ENCODE peak calls at places on chromosomes 4 and X, in six cellular contexts. One of them, this sample, is unnamed.

GRCh38 chrX:134542485-134542884 is 82.5 kb downstream of the HPRT1 start:
- DNase-seq in mesenteric fat pad: no peak
- DNase-seq in left cardiac atrium: no peak
- DNase-seq in ACHN: peak
- DNase-seq in mammary epithelial cell: peak
- DNase-seq in KBM-7: peak
- DNase-seq in this sample: no peak

GRCh38 chr4:1557221-1557597 is 126.9 kb downstream of the FAM53A start:
- DNase-seq in mesenteric fat pad: no peak
- DNase-seq in ACHN: no peak
- DNase-seq in KBM-7: no peak
- DNase-seq in left cardiac atrium: no peak
- DNase-seq in mammary epithelial cell: no peak
- DNase-seq in this sample: no peak

GRCh38 chrX:36908801-36909403 is 99.3 kb upstream of the FAM47C start:
- DNase-seq in mesenteric fat pad: no peak
- DNase-seq in ACHN: peak
- DNase-seq in left cardiac atrium: no peak
- DNase-seq in KBM-7: peak
- DNase-seq in mammary epithelial cell: peak
- DNase-seq in this sample: peak

GRCh38 chrX:39205467-39205866 is 404.2 kb downstream of the MID1IP1 start:
- DNase-seq in left cardiac atrium: no peak
- DNase-seq in mesenteric fat pad: no peak
- DNase-seq in mammary epithelial cell: no peak
- DNase-seq in KBM-7: no peak
- DNase-seq in ACHN: no peak
- DNase-seq in this sample: no peak

GRCh38 chr4:144648042-144648441 is 2.1 kb downstream of the HHIP start:
- DNase-seq in KBM-7: no peak
- DNase-seq in mammary epithelial cell: no peak
- DNase-seq in ACHN: no peak
- DNase-seq in left cardiac atrium: no peak
- DNase-seq in mesenteric fat pad: no peak
- DNase-seq in this sample: peak

GRCh38 chrX:120719622-120720021 is 89.8 kb upstream of the C1GALT1C1 start:
- DNase-seq in mesenteric fat pad: no peak
- DNase-seq in left cardiac atrium: no peak
- DNase-seq in ACHN: no peak
- DNase-seq in KBM-7: no peak
- DNase-seq in mammary epithelial cell: no peak
- DNase-seq in this sample: no peak

GRCh38 chr4:43089730-43090129 is 197.2 kb downstream of the GRXCR1 start:
- DNase-seq in left cardiac atrium: no peak
- DNase-seq in ACHN: no peak
- DNase-seq in KBM-7: no peak
- DNase-seq in mesenteric fat pad: no peak
- DNase-seq in mammary epithelial cell: peak
- DNase-seq in this sample: no peak

GRCh38 chr4:109665783-109666455 is 37.3 kb downstream of the CASP6 start:
- DNase-seq in KBM-7: no peak
- DNase-seq in left cardiac atrium: no peak
- DNase-seq in mammary epithelial cell: no peak
- DNase-seq in ACHN: no peak
- DNase-seq in mesenteric fat pad: no peak
- DNase-seq in this sample: no peak

GRCh38 chr4:51909236-51909703 is 66.3 kb downstream of the DCUN1D4 start:
- DNase-seq in mesenteric fat pad: no peak
- DNase-seq in KBM-7: no peak
- DNase-seq in left cardiac atrium: no peak
- DNase-seq in mammary epithelial cell: no peak
- DNase-seq in ACHN: no peak
- DNase-seq in this sample: no peak

GRCh38 chrX:140765043-140765784 is 55.7 kb downstream of the LINC00632 start:
- DNase-seq in mammary epithelial cell: no peak
- DNase-seq in KBM-7: no peak
- DNase-seq in left cardiac atrium: peak
- DNase-seq in mesenteric fat pad: no peak
- DNase-seq in ACHN: no peak
- DNase-seq in this sample: peak

GRCh38 chr4:159269143-159269542 is 166.3 kb downstream of the RAPGEF2 start:
- DNase-seq in mammary epithelial cell: no peak
- DNase-seq in ACHN: peak
- DNase-seq in KBM-7: no peak
- DNase-seq in mesenteric fat pad: no peak
- DNase-seq in left cardiac atrium: no peak
- DNase-seq in this sample: peak

GRCh38 chr4:57719451-57719850 is 609.3 kb upstream of the IGFBP7 start:
- DNase-seq in left cardiac atrium: no peak
- DNase-seq in KBM-7: no peak
- DNase-seq in mesenteric fat pad: no peak
- DNase-seq in mammary epithelial cell: no peak
- DNase-seq in ACHN: no peak
- DNase-seq in this sample: no peak

GRCh38 chrX:19981987-19982386 is 8.9 kb downstream of the BCLAF3 start:
- DNase-seq in KBM-7: no peak
- DNase-seq in left cardiac atrium: no peak
- DNase-seq in mammary epithelial cell: no peak
- DNase-seq in mesenteric fat pad: no peak
- DNase-seq in ACHN: no peak
- DNase-seq in this sample: no peak

GRCh38 chrX:1378306-1378758 is 13.6 kb downstream of the SLC25A6 start:
- DNase-seq in mesenteric fat pad: no peak
- DNase-seq in left cardiac atrium: no peak
- DNase-seq in mammary epithelial cell: no peak
- DNase-seq in KBM-7: no peak
- DNase-seq in ACHN: no peak
- DNase-seq in this sample: no peak

GRCh38 chrX:126701380-126701779 is 118.1 kb upstream of the PRR32 start:
- DNase-seq in ACHN: no peak
- DNase-seq in mesenteric fat pad: no peak
- DNase-seq in KBM-7: no peak
- DNase-seq in left cardiac atrium: no peak
- DNase-seq in mammary epithelial cell: no peak
- DNase-seq in this sample: no peak

GRCh38 chr4:113958766-113959540 is 20.5 kb downstream of the ARSJ start:
- DNase-seq in ACHN: peak
- DNase-seq in left cardiac atrium: no peak
- DNase-seq in mammary epithelial cell: peak
- DNase-seq in mesenteric fat pad: no peak
- DNase-seq in KBM-7: no peak
- DNase-seq in this sample: no peak

GRCh38 chrX:85052636-85053343 is 49.1 kb downstream of the APOOL start:
- DNase-seq in mammary epithelial cell: peak
- DNase-seq in left cardiac atrium: no peak
- DNase-seq in ACHN: peak
- DNase-seq in KBM-7: peak
- DNase-seq in mesenteric fat pad: no peak
- DNase-seq in this sample: peak

GRCh38 chrX:70052895-70053615 is 3.3 kb upstream of the AWAT2 start:
- DNase-seq in mammary epithelial cell: no peak
- DNase-seq in mesenteric fat pad: peak
- DNase-seq in ACHN: no peak
- DNase-seq in left cardiac atrium: no peak
- DNase-seq in KBM-7: no peak
- DNase-seq in this sample: no peak

GRCh38 chrX:42515939-42516338 is 262.0 kb downstream of the PPP1R2C start:
- DNase-seq in mammary epithelial cell: peak
- DNase-seq in KBM-7: no peak
- DNase-seq in mesenteric fat pad: no peak
- DNase-seq in left cardiac atrium: no peak
- DNase-seq in ACHN: no peak
- DNase-seq in this sample: no peak

GRCh38 chr4:123415977-123416376 is 19.4 kb downstream of the SPRY1 start:
- DNase-seq in mammary epithelial cell: peak
- DNase-seq in mesenteric fat pad: no peak
- DNase-seq in ACHN: no peak
- DNase-seq in left cardiac atrium: no peak
- DNase-seq in KBM-7: peak
- DNase-seq in this sample: no peak

GRCh38 chr4:174538123-174538875 is 16.0 kb upstream of the HPGD start:
- DNase-seq in ACHN: no peak
- DNase-seq in mammary epithelial cell: peak
- DNase-seq in KBM-7: no peak
- DNase-seq in mesenteric fat pad: no peak
- DNase-seq in left cardiac atrium: no peak
- DNase-seq in this sample: no peak

GRCh38 chr4:7798215-7798995 is 141.3 kb downstream of the AFAP1 start:
- DNase-seq in KBM-7: no peak
- DNase-seq in mesenteric fat pad: peak
- DNase-seq in mammary epithelial cell: no peak
- DNase-seq in ACHN: no peak
- DNase-seq in left cardiac atrium: no peak
- DNase-seq in this sample: no peak

GRCh38 chr4:152807294-152807829 is 27.6 kb downstream of the ARFIP1 start:
- DNase-seq in mammary epithelial cell: peak
- DNase-seq in mesenteric fat pad: no peak
- DNase-seq in KBM-7: no peak
- DNase-seq in left cardiac atrium: no peak
- DNase-seq in ACHN: no peak
- DNase-seq in this sample: no peak

GRCh38 chrX:10254746-10255145 is 98.0 kb downstream of the CLCN4 start:
- DNase-seq in KBM-7: no peak
- DNase-seq in mesenteric fat pad: no peak
- DNase-seq in ACHN: peak
- DNase-seq in mammary epithelial cell: peak
- DNase-seq in left cardiac atrium: no peak
- DNase-seq in this sample: no peak

GRCh38 chr4:25198713-25199112 is 35.1 kb upstream of the PI4K2B start:
- DNase-seq in KBM-7: no peak
- DNase-seq in ACHN: no peak
- DNase-seq in mesenteric fat pad: no peak
- DNase-seq in mammary epithelial cell: no peak
- DNase-seq in left cardiac atrium: no peak
- DNase-seq in this sample: no peak

GRCh38 chrX:49627030-49627777 is 28.4 kb downstream of the GAGE1 start:
- DNase-seq in ACHN: peak
- DNase-seq in KBM-7: peak
- DNase-seq in mammary epithelial cell: peak
- DNase-seq in left cardiac atrium: no peak
- DNase-seq in mesenteric fat pad: no peak
- DNase-seq in this sample: no peak

GRCh38 chr4:57764840-57765239 is 654.7 kb upstream of the IGFBP7 start:
- DNase-seq in ACHN: no peak
- DNase-seq in KBM-7: no peak
- DNase-seq in left cardiac atrium: no peak
- DNase-seq in mesenteric fat pad: no peak
- DNase-seq in mammary epithelial cell: no peak
- DNase-seq in this sample: no peak